ENCODE peak calls at places on chromosome 9, in five cellular contexts. N is NCI-H774; R is germinal center; C is stimulated activated effector memory CD8-positive, alpha-beta T cell treated with anti-CD3 and anti-CD28 coated beads, Interleukin-12 subunit alpha, Interleukin-12 subunit beta, amount 100 ng/mL, for 72 hours; K is sigmoid colon. F is an unnamed sample.

GRCh38 chr9:123339666-123340414 is 16.2 kb upstream of the CRB2 start:
- DNase-seq in N (no peak), R (peak; percentile 51), C (peak; percentile 20), K (no peak), F (no peak)

GRCh38 chr9:99000480-99001395 is 57.0 kb downstream of the COL15A1 start:
- DNase-seq in N (peak; percentile 41), R (peak; percentile 46), C (no peak), K (no peak), F (peak; percentile 26)

GRCh38 chr9:14321517-14322125 is 7.7 kb upstream of the NFIB start:
- DNase-seq in N (no peak), R (no peak), C (no peak), K (no peak), F (no peak)

GRCh38 chr9:109520475-109521132 is 22.5 kb upstream of the PTPN3 start:
- DNase-seq in N (peak; percentile 61), R (peak; percentile 55), C (peak; percentile 5), K (no peak), F (peak; percentile 78)

GRCh38 chr9:121449786-121450185 is 49.9 kb downstream of the GGTA1 start:
- DNase-seq in N (no peak), R (no peak), C (no peak), K (no peak), F (no peak)

GRCh38 chr9:132539071-132539470 is 43.3 kb upstream of the BARHL1 start:
- DNase-seq in N (no peak), R (no peak), C (no peak), K (no peak), F (no peak)

GRCh38 chr9:123749580-123750202 is 180.2 kb downstream of the DENND1A start:
- DNase-seq in N (no peak), R (peak; percentile 69), C (no peak), K (no peak), F (no peak)

GRCh38 chr9:128550770-128551651 is 1.4 kb upstream of the SPTAN1 start:
- DNase-seq in N (no peak), R (no peak), C (no peak), K (peak; percentile 80), F (no peak)

GRCh38 chr9:31837211-31837610 is 547.2 kb upstream of the ACO1 start:
- DNase-seq in N (no peak), R (no peak), C (no peak), K (no peak), F (no peak)

GRCh38 chr9:94983552-94983951 is 257.1 kb downstream of the AOPEP start:
- DNase-seq in N (no peak), R (no peak), C (no peak), K (no peak), F (no peak)

GRCh38 chr9:95044731-95045508 is 272.6 kb downstream of the FANCC start:
- DNase-seq in N (no peak), R (no peak), C (no peak), K (no peak), F (no peak)

GRCh38 chr9:113589890-113590289 is 126.4 kb downstream of the RGS3 start:
- DNase-seq in N (no peak), R (no peak), C (no peak), K (peak; percentile 26), F (no peak)

GRCh38 chr9:137030528-137030927 is 1.4 kb downstream of the FUT7 start:
- DNase-seq in N (no peak), R (no peak), C (peak; percentile 60), K (no peak), F (no peak)

GRCh38 chr9:130805510-130806387 is 29.3 kb upstream of the ABL1 start:
- DNase-seq in N (no peak), R (peak; percentile 14), C (no peak), K (no peak), F (no peak)

GRCh38 chr9:88660611-88661010 is 125.6 kb downstream of the NXNL2 start:
- DNase-seq in N (no peak), R (no peak), C (no peak), K (no peak), F (no peak)

GRCh38 chr9:16266648-16267276 is 603.7 kb downstream of the BNC2 start:
- DNase-seq in N (no peak), R (peak; percentile 22), C (no peak), K (no peak), F (no peak)

F was measured in NCI-H1092.